ENCODE peak calls at places on chromosomes 2 and 18, in four cellular contexts. J is stimulated activated CD8-positive, alpha-beta memory T cell treated with anti-CD3 and anti-CD28 coated beads, Interleukin-4, amount 100 ng/mL, for 24 hours; V is nephron progenitor cell; I is AG20443. F is an unnamed sample.

GRCh38 chr2:104755026-104755856 is 98.7 kb upstream of the POU3F3 start:
- DNase-seq in I (peak), V (no peak), J (no peak), F (no peak)

GRCh38 chr18:54608008-54608642 is 17.1 kb downstream of the DYNAP start:
- DNase-seq in I (no peak), J (no peak), V (no peak), F (no peak)

GRCh38 chr2:157692768-157693167 is 64.1 kb upstream of the ACVR1C start:
- DNase-seq in V (no peak), I (peak), J (no peak), F (no peak)

GRCh38 chr18:79905389-79905911 is 46.0 kb downstream of the SLC66A2 start:
- DNase-seq in J (no peak), V (no peak), I (no peak), F (no peak)

GRCh38 chr2:46632349-46632748 is 153.0 kb downstream of the TMEM247 start:
- DNase-seq in I (peak), J (no peak), V (no peak), F (no peak)

GRCh38 chr18:48543228-48543627 is 4.4 kb downstream of the CTIF start:
- DNase-seq in I (no peak), V (no peak), J (no peak), F (no peak)

GRCh38 chr2:48808311-48808710 is 52.8 kb upstream of the LHCGR start:
- DNase-seq in V (no peak), J (no peak), I (no peak), F (no peak)

GRCh38 chr2:19358242-19359020 is at the start of gene OSR1:
- DNase-seq in V (peak), I (peak), J (no peak), F (no peak)

GRCh38 chr2:203623616-203624015 is 82.8 kb upstream of the CD28 start:
- DNase-seq in I (no peak), J (no peak), V (no peak), F (no peak)

GRCh38 chr2:238820909-238821308 is 27.0 kb upstream of the TWIST2 start:
- DNase-seq in J (no peak), V (no peak), I (peak), F (no peak)

GRCh38 chr2:202339052-202339870 is 36.9 kb upstream of the BMPR2 start:
- DNase-seq in V (no peak), J (no peak), I (no peak), F (no peak)

GRCh38 chr2:84905181-84906107 is at the start of gene TMSB10:
- DNase-seq in I (peak), V (peak), J (peak), F (peak)

GRCh38 chr2:215454519-215454918 is 18.7 kb upstream of the FN1 start:
- DNase-seq in V (no peak), J (no peak), I (peak), F (no peak)

GRCh38 chr2:239965318-239965717 is 59.8 kb downstream of the NDUFA10 start:
- DNase-seq in I (no peak), V (no peak), J (no peak), F (no peak)

F was measured in activated CD4-positive, alpha-beta T cell treated with anti-CD3 and anti-CD28 coated beads, Interleukin-2, amount 50 U/mL, for 24 hours.